ENCODE peak calls at places on chromosome 5, in nine cellular contexts. One of them, this sample, is unnamed.

GRCh38 chr5:6745706-6746217 is 32.5 kb downstream of the TENT4A start:
- DNase-seq in HepG2: peak
- DNase-seq in cardiac fibroblast: peak
- DNase-seq in endodermal cell: no peak
- DNase-seq in transverse colon: peak
- DNase-seq in heart left ventricle: no peak
- DNase-seq in right lobe of liver: no peak
- DNase-seq in right atrium auricular region: no peak
- DNase-seq in CD8-positive, alpha-beta T cell: no peak
- DNase-seq in this sample: peak

GRCh38 chr5:132655821-132656773 is 1.9 kb upstream of the IL13 start:
- DNase-seq in right lobe of liver: no peak
- DNase-seq in endodermal cell: peak
- DNase-seq in heart left ventricle: no peak
- DNase-seq in HepG2: no peak
- DNase-seq in CD8-positive, alpha-beta T cell: no peak
- DNase-seq in right atrium auricular region: no peak
- DNase-seq in cardiac fibroblast: peak
- DNase-seq in transverse colon: no peak
- DNase-seq in this sample: no peak

GRCh38 chr5:37730896-37731455 is 108.9 kb downstream of the GDNF start:
- DNase-seq in transverse colon: no peak
- DNase-seq in CD8-positive, alpha-beta T cell: no peak
- DNase-seq in right lobe of liver: no peak
- DNase-seq in HepG2: no peak
- DNase-seq in heart left ventricle: no peak
- DNase-seq in cardiac fibroblast: no peak
- DNase-seq in right atrium auricular region: no peak
- DNase-seq in endodermal cell: no peak
- DNase-seq in this sample: no peak

GRCh38 chr5:44046581-44047327 is 342.5 kb downstream of the FGF10 start:
- DNase-seq in cardiac fibroblast: no peak
- DNase-seq in right lobe of liver: no peak
- DNase-seq in HepG2: no peak
- DNase-seq in CD8-positive, alpha-beta T cell: no peak
- DNase-seq in heart left ventricle: peak
- DNase-seq in right atrium auricular region: no peak
- DNase-seq in endodermal cell: peak
- DNase-seq in transverse colon: no peak
- DNase-seq in this sample: no peak

GRCh38 chr5:146888341-146888978 is 9.9 kb upstream of the PPP2R2B start:
- DNase-seq in HepG2: no peak
- DNase-seq in CD8-positive, alpha-beta T cell: no peak
- DNase-seq in cardiac fibroblast: no peak
- DNase-seq in right lobe of liver: no peak
- DNase-seq in endodermal cell: no peak
- DNase-seq in heart left ventricle: no peak
- DNase-seq in right atrium auricular region: no peak
- DNase-seq in transverse colon: no peak
- DNase-seq in this sample: no peak

GRCh38 chr5:131068893-131069643 is 96.0 kb downstream of the HINT1 start:
- DNase-seq in CD8-positive, alpha-beta T cell: peak
- DNase-seq in transverse colon: peak
- DNase-seq in HepG2: no peak
- DNase-seq in heart left ventricle: no peak
- DNase-seq in endodermal cell: no peak
- DNase-seq in right atrium auricular region: no peak
- DNase-seq in right lobe of liver: no peak
- DNase-seq in cardiac fibroblast: no peak
- DNase-seq in this sample: no peak

GRCh38 chr5:132430736-132431135 is 59.8 kb downstream of the IRF1 start:
- DNase-seq in HepG2: no peak
- DNase-seq in right atrium auricular region: no peak
- DNase-seq in transverse colon: peak
- DNase-seq in cardiac fibroblast: no peak
- DNase-seq in right lobe of liver: no peak
- DNase-seq in CD8-positive, alpha-beta T cell: no peak
- DNase-seq in endodermal cell: no peak
- DNase-seq in heart left ventricle: no peak
- DNase-seq in this sample: no peak

GRCh38 chr5:111394580-111394979 is 117.8 kb downstream of the STARD4 start:
- DNase-seq in right atrium auricular region: no peak
- DNase-seq in HepG2: no peak
- DNase-seq in right lobe of liver: no peak
- DNase-seq in CD8-positive, alpha-beta T cell: no peak
- DNase-seq in heart left ventricle: no peak
- DNase-seq in cardiac fibroblast: peak
- DNase-seq in endodermal cell: no peak
- DNase-seq in transverse colon: no peak
- DNase-seq in this sample: no peak

GRCh38 chr5:134392301-134392700 is 19.4 kb downstream of the CDKN2AIPNL start:
- DNase-seq in transverse colon: no peak
- DNase-seq in heart left ventricle: no peak
- DNase-seq in endodermal cell: no peak
- DNase-seq in right atrium auricular region: no peak
- DNase-seq in right lobe of liver: no peak
- DNase-seq in cardiac fibroblast: no peak
- DNase-seq in HepG2: no peak
- DNase-seq in CD8-positive, alpha-beta T cell: no peak
- DNase-seq in this sample: no peak

GRCh38 chr5:125058185-125058826 is 311.9 kb upstream of the ZNF608 start:
- DNase-seq in transverse colon: no peak
- DNase-seq in endodermal cell: no peak
- DNase-seq in right lobe of liver: no peak
- DNase-seq in HepG2: no peak
- DNase-seq in CD8-positive, alpha-beta T cell: no peak
- DNase-seq in heart left ventricle: no peak
- DNase-seq in cardiac fibroblast: peak
- DNase-seq in right atrium auricular region: no peak
- DNase-seq in this sample: no peak

GRCh38 chr5:97009921-97010320 is 74.0 kb downstream of the LNPEP start:
- DNase-seq in CD8-positive, alpha-beta T cell: no peak
- DNase-seq in heart left ventricle: no peak
- DNase-seq in right atrium auricular region: no peak
- DNase-seq in transverse colon: no peak
- DNase-seq in HepG2: no peak
- DNase-seq in cardiac fibroblast: no peak
- DNase-seq in endodermal cell: no peak
- DNase-seq in right lobe of liver: no peak
- DNase-seq in this sample: no peak

GRCh38 chr5:87899109-87900100 is 369.2 kb downstream of the TMEM161B start:
- DNase-seq in right lobe of liver: no peak
- DNase-seq in cardiac fibroblast: peak
- DNase-seq in CD8-positive, alpha-beta T cell: no peak
- DNase-seq in transverse colon: no peak
- DNase-seq in heart left ventricle: peak
- DNase-seq in HepG2: peak
- DNase-seq in endodermal cell: peak
- DNase-seq in right atrium auricular region: no peak
- DNase-seq in this sample: no peak
- TF ChIP-seq CTCF in right lobe of liver: no peak
- TF ChIP-seq CTCF in cardiac fibroblast: no peak
- TF ChIP-seq CTCF in CD8-positive, alpha-beta T cell: no peak
- TF ChIP-seq CTCF in transverse colon: no peak
- TF ChIP-seq CTCF in heart left ventricle: no peak
- TF ChIP-seq CTCF in HepG2: peak
- TF ChIP-seq CTCF in endodermal cell: peak
- TF ChIP-seq CTCF in right atrium auricular region: peak
- TF ChIP-seq CTCF in this sample: no peak

GRCh38 chr5:18105449-18105848 is 471.2 kb downstream of the TAF11L14 start:
- DNase-seq in heart left ventricle: no peak
- DNase-seq in transverse colon: no peak
- DNase-seq in HepG2: no peak
- DNase-seq in cardiac fibroblast: no peak
- DNase-seq in CD8-positive, alpha-beta T cell: no peak
- DNase-seq in endodermal cell: no peak
- DNase-seq in right lobe of liver: no peak
- DNase-seq in right atrium auricular region: no peak
- DNase-seq in this sample: no peak

GRCh38 chr5:18101532-18101931 is 467.3 kb downstream of the TAF11L14 start:
- DNase-seq in HepG2: no peak
- DNase-seq in endodermal cell: no peak
- DNase-seq in right lobe of liver: no peak
- DNase-seq in right atrium auricular region: no peak
- DNase-seq in heart left ventricle: no peak
- DNase-seq in cardiac fibroblast: no peak
- DNase-seq in CD8-positive, alpha-beta T cell: no peak
- DNase-seq in transverse colon: no peak
- DNase-seq in this sample: no peak

DNA sequence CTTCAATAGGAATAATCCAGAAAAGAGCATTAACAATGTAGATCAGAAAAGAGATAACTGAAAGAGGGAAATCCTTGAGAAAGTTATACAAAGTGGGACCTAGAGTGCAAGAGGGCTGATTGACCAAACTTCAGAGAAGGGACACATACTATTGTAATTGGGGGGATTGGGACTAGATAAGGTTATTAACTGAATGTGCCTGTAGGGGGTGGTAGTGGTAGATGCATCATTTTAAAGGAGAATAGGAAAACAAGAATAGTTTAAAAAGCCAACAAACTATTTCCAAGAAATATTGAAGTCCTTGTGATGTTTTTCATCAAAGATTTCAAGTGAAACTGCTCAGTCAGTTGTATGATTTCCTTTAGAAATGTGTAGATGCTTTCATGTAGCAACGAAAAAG is 468.5 kb downstream of the TAF11L14 start:
- DNase-seq in right lobe of liver: no peak
- DNase-seq in right atrium auricular region: no peak
- DNase-seq in transverse colon: no peak
- DNase-seq in HepG2: no peak
- DNase-seq in heart left ventricle: no peak
- DNase-seq in endodermal cell: no peak
- DNase-seq in CD8-positive, alpha-beta T cell: no peak
- DNase-seq in cardiac fibroblast: no peak
- DNase-seq in this sample: no peak
- TF ChIP-seq CTCF in right lobe of liver: no peak
- TF ChIP-seq CTCF in right atrium auricular region: no peak
- TF ChIP-seq CTCF in transverse colon: no peak
- TF ChIP-seq CTCF in HepG2: no peak
- TF ChIP-seq CTCF in heart left ventricle: no peak
- TF ChIP-seq CTCF in endodermal cell: peak
- TF ChIP-seq CTCF in CD8-positive, alpha-beta T cell: no peak
- TF ChIP-seq CTCF in cardiac fibroblast: no peak
- TF ChIP-seq CTCF in this sample: no peak

GRCh38 chr5:62587737-62588136 is 9.1 kb downstream of the LRRC70 start:
- DNase-seq in right atrium auricular region: no peak
- DNase-seq in endodermal cell: no peak
- DNase-seq in cardiac fibroblast: peak
- DNase-seq in CD8-positive, alpha-beta T cell: no peak
- DNase-seq in heart left ventricle: no peak
- DNase-seq in HepG2: peak
- DNase-seq in transverse colon: no peak
- DNase-seq in right lobe of liver: no peak
- DNase-seq in this sample: no peak

GRCh38 chr5:62592558-62592957 is 13.9 kb downstream of the LRRC70 start:
- DNase-seq in heart left ventricle: no peak
- DNase-seq in right atrium auricular region: no peak
- DNase-seq in transverse colon: no peak
- DNase-seq in cardiac fibroblast: no peak
- DNase-seq in right lobe of liver: no peak
- DNase-seq in HepG2: no peak
- DNase-seq in CD8-positive, alpha-beta T cell: no peak
- DNase-seq in endodermal cell: no peak
- DNase-seq in this sample: no peak

GRCh38 chr5:62590396-62590795 is 11.8 kb downstream of the LRRC70 start:
- DNase-seq in right atrium auricular region: no peak
- DNase-seq in heart left ventricle: no peak
- DNase-seq in CD8-positive, alpha-beta T cell: no peak
- DNase-seq in transverse colon: no peak
- DNase-seq in cardiac fibroblast: no peak
- DNase-seq in right lobe of liver: no peak
- DNase-seq in HepG2: no peak
- DNase-seq in endodermal cell: no peak
- DNase-seq in this sample: no peak

GRCh38 chr5:62588668-62589067 is 10.0 kb downstream of the LRRC70 start:
- DNase-seq in heart left ventricle: no peak
- DNase-seq in endodermal cell: no peak
- DNase-seq in HepG2: peak
- DNase-seq in right atrium auricular region: no peak
- DNase-seq in transverse colon: no peak
- DNase-seq in right lobe of liver: no peak
- DNase-seq in CD8-positive, alpha-beta T cell: no peak
- DNase-seq in cardiac fibroblast: no peak
- DNase-seq in this sample: no peak

GRCh38 chr5:62589504-62589903 is 10.9 kb downstream of the LRRC70 start:
- DNase-seq in transverse colon: no peak
- DNase-seq in cardiac fibroblast: no peak
- DNase-seq in CD8-positive, alpha-beta T cell: no peak
- DNase-seq in right atrium auricular region: no peak
- DNase-seq in heart left ventricle: no peak
- DNase-seq in endodermal cell: no peak
- DNase-seq in right lobe of liver: no peak
- DNase-seq in HepG2: no peak
- DNase-seq in this sample: no peak
- TF ChIP-seq CTCF in transverse colon: no peak
- TF ChIP-seq CTCF in cardiac fibroblast: no peak
- TF ChIP-seq CTCF in CD8-positive, alpha-beta T cell: no peak
- TF ChIP-seq CTCF in right atrium auricular region: no peak
- TF ChIP-seq CTCF in heart left ventricle: no peak
- TF ChIP-seq CTCF in endodermal cell: peak
- TF ChIP-seq CTCF in right lobe of liver: no peak
- TF ChIP-seq CTCF in HepG2: no peak
- TF ChIP-seq CTCF in this sample: no peak

GRCh38 chr5:167804512-167805220 is 486.8 kb upstream of the WWC1 start:
- DNase-seq in heart left ventricle: no peak
- DNase-seq in endodermal cell: no peak
- DNase-seq in right atrium auricular region: no peak
- DNase-seq in cardiac fibroblast: no peak
- DNase-seq in CD8-positive, alpha-beta T cell: no peak
- DNase-seq in transverse colon: no peak
- DNase-seq in right lobe of liver: no peak
- DNase-seq in HepG2: no peak
- DNase-seq in this sample: no peak

GRCh38 chr5:167798427-167798826 is 493.0 kb upstream of the WWC1 start:
- DNase-seq in cardiac fibroblast: no peak
- DNase-seq in right atrium auricular region: no peak
- DNase-seq in heart left ventricle: no peak
- DNase-seq in CD8-positive, alpha-beta T cell: no peak
- DNase-seq in transverse colon: no peak
- DNase-seq in endodermal cell: peak
- DNase-seq in HepG2: no peak
- DNase-seq in right lobe of liver: no peak
- DNase-seq in this sample: no peak

GRCh38 chr5:167801999-167802398 is 489.4 kb upstream of the WWC1 start:
- DNase-seq in heart left ventricle: no peak
- DNase-seq in cardiac fibroblast: no peak
- DNase-seq in transverse colon: no peak
- DNase-seq in right lobe of liver: no peak
- DNase-seq in HepG2: no peak
- DNase-seq in CD8-positive, alpha-beta T cell: no peak
- DNase-seq in right atrium auricular region: no peak
- DNase-seq in endodermal cell: no peak
- DNase-seq in this sample: no peak

GRCh38 chr5:167800405-167800804 is 491.0 kb upstream of the WWC1 start:
- DNase-seq in endodermal cell: peak
- DNase-seq in right atrium auricular region: no peak
- DNase-seq in heart left ventricle: no peak
- DNase-seq in transverse colon: no peak
- DNase-seq in right lobe of liver: no peak
- DNase-seq in HepG2: no peak
- DNase-seq in cardiac fibroblast: no peak
- DNase-seq in CD8-positive, alpha-beta T cell: no peak
- DNase-seq in this sample: no peak

GRCh38 chr5:167802755-167803431 is 488.6 kb upstream of the WWC1 start:
- DNase-seq in right lobe of liver: no peak
- DNase-seq in heart left ventricle: no peak
- DNase-seq in HepG2: no peak
- DNase-seq in CD8-positive, alpha-beta T cell: no peak
- DNase-seq in transverse colon: no peak
- DNase-seq in right atrium auricular region: no peak
- DNase-seq in cardiac fibroblast: no peak
- DNase-seq in endodermal cell: peak
- DNase-seq in this sample: no peak
- TF ChIP-seq CTCF in right lobe of liver: no peak
- TF ChIP-seq CTCF in heart left ventricle: no peak
- TF ChIP-seq CTCF in HepG2: no peak
- TF ChIP-seq CTCF in CD8-positive, alpha-beta T cell: no peak
- TF ChIP-seq CTCF in transverse colon: no peak
- TF ChIP-seq CTCF in right atrium auricular region: no peak
- TF ChIP-seq CTCF in cardiac fibroblast: no peak
- TF ChIP-seq CTCF in endodermal cell: no peak
- TF ChIP-seq CTCF in this sample: no peak

This sample was measured in ascending aorta.